ENCODE peak calls at places on chromosomes 13 and 19, in ten cellular contexts. F is thoracic aorta; H is NB4; P is naive thymus-derived CD8-positive, alpha-beta T cell; W is globus pallidus; A is NCI-H1930; C is stimulated activated CD8-positive, alpha-beta memory T cell treated with anti-CD3 and anti-CD28 coated beads, Interleukin-7, amount 100 ng/mL, for 24 hours; T is activated CD4-positive, CD25-positive, alpha-beta regulatory T cell; Y is effector CD4-positive, alpha-beta T cell; E is adrenal gland. O is an unnamed sample.

GRCh38 chr19:46373573-46374359 is 26.9 kb downstream of the PPP5C start:
- DNase-seq in F (peak; percentile 57), H (no peak), P (no peak), W (no peak), A (no peak), C (no peak), T (no peak), Y (no peak), E (peak; percentile 73), O (no peak)

GRCh38 chr13:20652946-20653345 is 50.6 kb upstream of the IL17D start:
- DNase-seq in F (no peak), H (no peak), P (no peak), W (no peak), A (no peak), C (no peak), T (no peak), Y (no peak), E (no peak), O (no peak)

GRCh38 chr19:31255174-31255862 is 93.9 kb downstream of the TSHZ3 start:
- DNase-seq in F (no peak), H (no peak), P (no peak), W (no peak), A (no peak), C (no peak), T (no peak), Y (no peak), E (no peak), O (no peak)

GRCh38 chr13:31956944-31957644 is 74.5 kb upstream of the FRY start:
- DNase-seq in F (no peak), H (no peak), P (no peak), W (no peak), A (no peak), C (no peak), T (no peak), Y (no peak), E (no peak), O (no peak)

GRCh38 chr19:18850560-18851375 is 19.0 kb downstream of the UPF1 start:
- DNase-seq in F (no peak), H (no peak), P (peak; percentile 9), W (no peak), A (no peak), C (no peak), T (no peak), Y (no peak), E (peak; percentile 84), O (no peak)

GRCh38 chr13:105627270-105627669 is 908.2 kb downstream of the EFNB2 start:
- DNase-seq in F (no peak), H (no peak), P (no peak), W (no peak), A (no peak), C (no peak), T (no peak), Y (no peak), E (no peak), O (no peak)

GRCh38 chr19:44644391-44645016 is 794 bp downstream of the PVR start:
- DNase-seq in F (no peak), H (peak; percentile 45), P (no peak), W (no peak), A (peak; percentile 29), C (no peak), T (no peak), Y (no peak), E (peak; percentile 52), O (no peak)

GRCh38 chr13:31385534-31385933 is 185.8 kb downstream of the B3GLCT start:
- DNase-seq in F (no peak), H (no peak), P (no peak), W (no peak), A (no peak), C (no peak), T (no peak), Y (no peak), E (no peak), O (no peak)

GRCh38 chr19:1253514-1254080 is 5.2 kb downstream of the MIDN start:
- DNase-seq in F (no peak), H (no peak), P (no peak), W (no peak), A (no peak), C (no peak), T (no peak), Y (no peak), E (no peak), O (no peak)

GRCh38 chr13:28137556-28137955 is 789 bp upstream of the PAN3 start:
- DNase-seq in F (no peak), H (no peak), P (no peak), W (no peak), A (no peak), C (no peak), T (no peak), Y (no peak), E (no peak), O (no peak)

GRCh38 chr19:17985037-17985818 is 18.3 kb downstream of the KCNN1 start:
- DNase-seq in F (no peak), H (no peak), P (no peak), W (no peak), A (no peak), C (no peak), T (no peak), Y (no peak), E (no peak), O (no peak)

GRCh38 chr13:46964789-46965527 is 68.1 kb upstream of the HTR2A start:
- DNase-seq in F (no peak), H (no peak), P (no peak), W (no peak), A (no peak), C (no peak), T (no peak), Y (no peak), E (no peak), O (no peak)

GRCh38 chr19:5809053-5809452 is 4.2 kb downstream of the NRTN start:
- DNase-seq in F (no peak), H (peak; percentile 75), P (no peak), W (no peak), A (no peak), C (no peak), T (no peak), Y (no peak), E (no peak), O (no peak)

GRCh38 chr19:31301306-31301980 is 47.8 kb downstream of the TSHZ3 start:
- DNase-seq in F (no peak), H (no peak), P (no peak), W (no peak), A (no peak), C (no peak), T (no peak), Y (no peak), E (no peak), O (no peak)

GRCh38 chr19:12802267-12803106 is 618 bp downstream of the THSD8 start:
- DNase-seq in F (no peak), H (no peak), P (no peak), W (peak; percentile 16), A (no peak), C (no peak), T (no peak), Y (no peak), E (no peak), O (no peak)

GRCh38 chr13:108269601-108270328 is at the start of gene TNFSF13B:
- DNase-seq in F (no peak), H (peak; percentile 89), P (peak; percentile 55), W (peak; percentile 49), A (no peak), C (no peak), T (peak; percentile 5), Y (peak; percentile 13), E (peak; percentile 75), O (no peak)

GRCh38 chr13:21124853-21125252 is 51.5 kb downstream of the SKA3 start:
- DNase-seq in F (no peak), H (peak; percentile 53), P (no peak), W (no peak), A (no peak), C (no peak), T (no peak), Y (no peak), E (peak; percentile 35), O (no peak)

GRCh38 chr13:98411013-98411412 is 165.9 kb downstream of the STK24 start:
- DNase-seq in F (no peak), H (no peak), P (no peak), W (no peak), A (no peak), C (no peak), T (no peak), Y (no peak), E (no peak), O (no peak)

GRCh38 chr13:85729296-85729695 is 69.9 kb downstream of the SLITRK6 start:
- DNase-seq in F (no peak), H (no peak), P (no peak), W (no peak), A (no peak), C (no peak), T (no peak), Y (no peak), E (no peak), O (no peak)

GRCh38 chr13:35866801-35867200 is 264.4 kb downstream of the DCLK1 start:
- DNase-seq in F (no peak), H (no peak), P (no peak), W (no peak), A (no peak), C (no peak), T (no peak), Y (no peak), E (no peak), O (no peak)

GRCh38 chr19:34962945-34963530 is 991 bp downstream of the ZNF792 start:
- DNase-seq in F (no peak), H (no peak), P (no peak), W (no peak), A (no peak), C (no peak), T (no peak), Y (no peak), E (no peak), O (no peak)

GRCh38 chr19:29966594-29967249 is 24.7 kb downstream of the URI1 start:
- DNase-seq in F (no peak), H (peak; percentile 25), P (no peak), W (peak; percentile 48), A (no peak), C (no peak), T (no peak), Y (no peak), E (no peak), O (no peak)

GRCh38 chr19:1884291-1884718 is 991 bp downstream of the ABHD17A start:
- DNase-seq in F (no peak), H (no peak), P (no peak), W (no peak), A (no peak), C (no peak), T (no peak), Y (no peak), E (no peak), O (no peak)

GRCh38 chr13:39603424-39603947 is 493 bp upstream of the LHFPL6 start:
- DNase-seq in F (no peak), H (peak; percentile 62), P (no peak), W (peak; percentile 20), A (no peak), C (no peak), T (no peak), Y (no peak), E (peak; percentile 43), O (no peak)

GRCh38 chr19:2680808-2681207 is 21.7 kb downstream of the GNG7 start:
- DNase-seq in F (no peak), H (no peak), P (no peak), W (no peak), A (no peak), C (no peak), T (no peak), Y (no peak), E (no peak), O (no peak)

O was measured in tibial nerve.